ENCODE peak calls at places on chromosomes 4 and X, in four cellular contexts. S is NCI-H774, T is NCI-H345, H is GF-D8. O is an unnamed sample.

GRCh38 chrX:118459494-118459893 is 36.1 kb upstream of the DOCK11 start:
- DNase-seq in S (peak), T (peak), H (peak), O (peak)

GRCh38 chr4:155473420-155474095 is 96.8 kb upstream of the MAP9 start:
- DNase-seq in S (no peak), T (no peak), H (no peak), O (no peak)

GRCh38 chr4:125311503-125311902 is 3.3 kb upstream of the FAT4 start:
- DNase-seq in S (no peak), T (no peak), H (no peak), O (no peak)

GRCh38 chr4:34183916-34184315 is 2060.4 kb downstream of the ARAP2 start:
- DNase-seq in S (no peak), T (no peak), H (no peak), O (no peak)

GRCh38 chr4:8012517-8012916 is 72.9 kb upstream of the AFAP1 start:
- DNase-seq in S (no peak), T (no peak), H (no peak), O (no peak)

GRCh38 chrX:70088791-70089190 is 26.5 kb downstream of the OTUD6A start:
- DNase-seq in S (no peak), T (no peak), H (no peak), O (no peak)

GRCh38 chr4:53633608-53634007 is 42.3 kb upstream of the LNX1 start:
- DNase-seq in S (no peak), T (no peak), H (peak), O (no peak)

GRCh38 chr4:5572751-5573150 is 135.6 kb downstream of the EVC2 start:
- DNase-seq in S (no peak), T (no peak), H (no peak), O (no peak)

GRCh38 chr4:85956296-85956955 is 403.4 kb downstream of the MAPK10 start:
- DNase-seq in S (no peak), T (no peak), H (no peak), O (no peak)

GRCh38 chrX:96906741-96907140 is 23.0 kb downstream of the RPA4 start:
- DNase-seq in S (no peak), T (no peak), H (no peak), O (no peak)